ENCODE peak calls at places on chromosome X, in nine cellular contexts. One of them, this sample, is unnamed. For H3K4me1, the result is how much of the 10 kb centered on the place peaks cover.

GRCh38 chrX:128078545-128078944 is 26.3 kb upstream of the ACTRT1 start:
- DNase-seq in HCT116: no peak
- DNase-seq in GM12878: no peak
- DNase-seq in neuronal stem cell: no peak
- DNase-seq in fibroblast of lung: no peak
- DNase-seq in neural progenitor cell: no peak
- DNase-seq in OCI-LY7: no peak
- DNase-seq in A549: no peak
- DNase-seq in GM23248: no peak
- DNase-seq in this sample: no peak

GRCh38 chrX:25941559-25942250 is 196.4 kb upstream of the MAGEB18 start:
- DNase-seq in neural progenitor cell: no peak
- DNase-seq in HCT116: no peak
- DNase-seq in A549: no peak
- DNase-seq in fibroblast of lung: no peak
- DNase-seq in GM23248: no peak
- DNase-seq in OCI-LY7: no peak
- DNase-seq in neuronal stem cell: no peak
- DNase-seq in GM12878: no peak
- DNase-seq in this sample: peak

GRCh38 chrX:50107470-50107869 is 93.3 kb downstream of the AKAP4 start:
- DNase-seq in fibroblast of lung: no peak
- DNase-seq in GM12878: no peak
- DNase-seq in OCI-LY7: no peak
- DNase-seq in neural progenitor cell: no peak
- DNase-seq in HCT116: no peak
- DNase-seq in A549: no peak
- DNase-seq in neuronal stem cell: no peak
- DNase-seq in GM23248: peak
- DNase-seq in this sample: no peak

GRCh38 chrX:45903781-45904201 is 641.4 kb downstream of the ZNF674 start:
- DNase-seq in A549: no peak
- DNase-seq in neural progenitor cell: peak
- DNase-seq in OCI-LY7: no peak
- DNase-seq in neuronal stem cell: peak
- DNase-seq in GM23248: no peak
- DNase-seq in fibroblast of lung: no peak
- DNase-seq in GM12878: no peak
- DNase-seq in HCT116: no peak
- DNase-seq in this sample: peak

GRCh38 chrX:74537011-74537390 is 77.4 kb downstream of the RLIM start:
- DNase-seq in GM12878: no peak
- DNase-seq in OCI-LY7: no peak
- DNase-seq in GM23248: peak
- DNase-seq in A549: no peak
- DNase-seq in HCT116: no peak
- DNase-seq in neural progenitor cell: no peak
- DNase-seq in neuronal stem cell: no peak
- DNase-seq in fibroblast of lung: peak
- DNase-seq in this sample: no peak

GRCh38 chrX:2397229-2397628 is 103.5 kb downstream of the DHRSX start:
- DNase-seq in GM12878: no peak
- DNase-seq in A549: no peak
- DNase-seq in OCI-LY7: no peak
- DNase-seq in neural progenitor cell: no peak
- DNase-seq in GM23248: no peak
- DNase-seq in HCT116: no peak
- DNase-seq in fibroblast of lung: no peak
- DNase-seq in neuronal stem cell: no peak
- DNase-seq in this sample: no peak

GRCh38 chrX:1491851-1492349 is 39.2 kb upstream of the ASMTL start:
- DNase-seq in GM23248: peak
- DNase-seq in A549: no peak
- DNase-seq in fibroblast of lung: no peak
- DNase-seq in GM12878: peak
- DNase-seq in neural progenitor cell: peak
- DNase-seq in OCI-LY7: peak
- DNase-seq in neuronal stem cell: peak
- DNase-seq in HCT116: peak
- DNase-seq in this sample: peak

GRCh38 chrX:79477691-79478090 is 110.6 kb upstream of the ITM2A start:
- DNase-seq in A549: no peak
- DNase-seq in GM12878: no peak
- DNase-seq in HCT116: no peak
- DNase-seq in neural progenitor cell: no peak
- DNase-seq in GM23248: no peak
- DNase-seq in fibroblast of lung: no peak
- DNase-seq in OCI-LY7: no peak
- DNase-seq in neuronal stem cell: no peak
- DNase-seq in this sample: peak

GRCh38 chrX:19789782-19790181 is 97.6 kb downstream of the SH3KBP1 start:
- DNase-seq in GM23248: no peak
- DNase-seq in neural progenitor cell: no peak
- DNase-seq in GM12878: no peak
- DNase-seq in fibroblast of lung: no peak
- DNase-seq in A549: no peak
- DNase-seq in OCI-LY7: no peak
- DNase-seq in neuronal stem cell: no peak
- DNase-seq in HCT116: no peak
- DNase-seq in this sample: no peak

GRCh38 chrX:14013074-14013473 is 16.6 kb downstream of the GEMIN8 start:
- DNase-seq in neural progenitor cell: no peak
- DNase-seq in A549: no peak
- DNase-seq in GM12878: no peak
- DNase-seq in HCT116: no peak
- DNase-seq in neuronal stem cell: no peak
- DNase-seq in OCI-LY7: no peak
- DNase-seq in GM23248: peak
- DNase-seq in fibroblast of lung: peak
- DNase-seq in this sample: peak

GRCh38 chrX:20333672-20334071 is 67.0 kb upstream of the RPS6KA3 start:
- DNase-seq in neuronal stem cell: no peak
- DNase-seq in GM23248: no peak
- DNase-seq in fibroblast of lung: no peak
- DNase-seq in neural progenitor cell: no peak
- DNase-seq in OCI-LY7: no peak
- DNase-seq in HCT116: no peak
- DNase-seq in GM12878: no peak
- DNase-seq in A549: no peak
- DNase-seq in this sample: no peak

GRCh38 chrX:101799387-101799786 is 132.4 kb downstream of the ZMAT1 start:
- DNase-seq in GM12878: peak
- DNase-seq in A549: peak
- DNase-seq in neuronal stem cell: peak
- DNase-seq in HCT116: peak
- DNase-seq in GM23248: peak
- DNase-seq in OCI-LY7: peak
- DNase-seq in neural progenitor cell: peak
- DNase-seq in fibroblast of lung: peak
- DNase-seq in this sample: peak

GRCh38 chrX:45083314-45083713 is 117.4 kb downstream of the DIPK2B start:
- DNase-seq in fibroblast of lung: no peak
- DNase-seq in HCT116: no peak
- DNase-seq in neuronal stem cell: no peak
- DNase-seq in GM12878: no peak
- DNase-seq in A549: no peak
- DNase-seq in neural progenitor cell: no peak
- DNase-seq in GM23248: no peak
- DNase-seq in OCI-LY7: no peak
- DNase-seq in this sample: no peak

GRCh38 chrX:34146906-34147305 is 14.8 kb upstream of the FAM47A start:
- DNase-seq in neural progenitor cell: no peak
- DNase-seq in neuronal stem cell: no peak
- DNase-seq in HCT116: no peak
- DNase-seq in OCI-LY7: no peak
- DNase-seq in GM12878: no peak
- DNase-seq in A549: no peak
- DNase-seq in fibroblast of lung: no peak
- DNase-seq in GM23248: no peak
- DNase-seq in this sample: no peak
- H3K4me1 ChIP-seq in neural progenitor cell: under half
- H3K4me1 ChIP-seq in neuronal stem cell: under half
- H3K4me1 ChIP-seq in HCT116: under half
- H3K4me1 ChIP-seq in OCI-LY7: under half
- H3K4me1 ChIP-seq in GM12878: under half
- H3K4me1 ChIP-seq in A549: under half
- H3K4me1 ChIP-seq in fibroblast of lung: under half
- H3K4me1 ChIP-seq in GM23248: under half
- H3K4me1 ChIP-seq in this sample: under half

GRCh38 chrX:123851010-123851409 is 8.8 kb upstream of the XIAP start:
- DNase-seq in neural progenitor cell: no peak
- DNase-seq in A549: no peak
- DNase-seq in GM12878: no peak
- DNase-seq in HCT116: no peak
- DNase-seq in OCI-LY7: no peak
- DNase-seq in fibroblast of lung: no peak
- DNase-seq in GM23248: no peak
- DNase-seq in neuronal stem cell: no peak
- DNase-seq in this sample: no peak

GRCh38 chrX:123846598-123847038 is 13.2 kb upstream of the XIAP start:
- DNase-seq in neuronal stem cell: no peak
- DNase-seq in OCI-LY7: no peak
- DNase-seq in GM23248: peak
- DNase-seq in neural progenitor cell: no peak
- DNase-seq in GM12878: no peak
- DNase-seq in fibroblast of lung: peak
- DNase-seq in A549: no peak
- DNase-seq in HCT116: no peak
- DNase-seq in this sample: peak

GRCh38 chrX:123854329-123854728 is 5.5 kb upstream of the XIAP start:
- DNase-seq in HCT116: no peak
- DNase-seq in neuronal stem cell: no peak
- DNase-seq in GM12878: no peak
- DNase-seq in neural progenitor cell: no peak
- DNase-seq in fibroblast of lung: no peak
- DNase-seq in OCI-LY7: no peak
- DNase-seq in GM23248: peak
- DNase-seq in A549: no peak
- DNase-seq in this sample: peak

GRCh38 chrX:123849096-123849495 is 10.8 kb upstream of the XIAP start:
- DNase-seq in fibroblast of lung: no peak
- DNase-seq in GM23248: no peak
- DNase-seq in neural progenitor cell: no peak
- DNase-seq in neuronal stem cell: no peak
- DNase-seq in GM12878: no peak
- DNase-seq in A549: no peak
- DNase-seq in OCI-LY7: no peak
- DNase-seq in HCT116: no peak
- DNase-seq in this sample: no peak
- H3K4me2 ChIP-seq in fibroblast of lung: no peak
- H3K4me2 ChIP-seq in GM23248: no peak
- H3K4me2 ChIP-seq in neural progenitor cell: no peak
- H3K4me2 ChIP-seq in neuronal stem cell: no peak
- H3K4me2 ChIP-seq in GM12878: no peak
- H3K4me2 ChIP-seq in A549: no peak
- H3K4me2 ChIP-seq in OCI-LY7: no peak
- H3K4me2 ChIP-seq in HCT116: no peak
- H3K4me2 ChIP-seq in this sample: no peak

GRCh38 chrX:108298165-108298602 is 140.0 kb downstream of the COL4A6 start:
- DNase-seq in fibroblast of lung: no peak
- DNase-seq in GM23248: no peak
- DNase-seq in neural progenitor cell: no peak
- DNase-seq in HCT116: no peak
- DNase-seq in OCI-LY7: no peak
- DNase-seq in GM12878: no peak
- DNase-seq in A549: no peak
- DNase-seq in neuronal stem cell: no peak
- DNase-seq in this sample: no peak

GRCh38 chrX:108297290-108297689 is 140.9 kb downstream of the COL4A6 start:
- DNase-seq in OCI-LY7: no peak
- DNase-seq in HCT116: no peak
- DNase-seq in neuronal stem cell: no peak
- DNase-seq in GM23248: no peak
- DNase-seq in fibroblast of lung: no peak
- DNase-seq in neural progenitor cell: no peak
- DNase-seq in A549: no peak
- DNase-seq in GM12878: no peak
- DNase-seq in this sample: peak

GRCh38 chrX:108299704-108300103 is 138.5 kb downstream of the COL4A6 start:
- DNase-seq in A549: no peak
- DNase-seq in neural progenitor cell: no peak
- DNase-seq in GM12878: no peak
- DNase-seq in fibroblast of lung: no peak
- DNase-seq in OCI-LY7: no peak
- DNase-seq in HCT116: no peak
- DNase-seq in GM23248: no peak
- DNase-seq in neuronal stem cell: no peak
- DNase-seq in this sample: no peak

GRCh38 chrX:108303682-108304081 is 134.5 kb downstream of the COL4A6 start:
- DNase-seq in OCI-LY7: no peak
- DNase-seq in HCT116: no peak
- DNase-seq in GM23248: no peak
- DNase-seq in fibroblast of lung: no peak
- DNase-seq in A549: no peak
- DNase-seq in neuronal stem cell: no peak
- DNase-seq in GM12878: no peak
- DNase-seq in neural progenitor cell: no peak
- DNase-seq in this sample: no peak

DNA sequence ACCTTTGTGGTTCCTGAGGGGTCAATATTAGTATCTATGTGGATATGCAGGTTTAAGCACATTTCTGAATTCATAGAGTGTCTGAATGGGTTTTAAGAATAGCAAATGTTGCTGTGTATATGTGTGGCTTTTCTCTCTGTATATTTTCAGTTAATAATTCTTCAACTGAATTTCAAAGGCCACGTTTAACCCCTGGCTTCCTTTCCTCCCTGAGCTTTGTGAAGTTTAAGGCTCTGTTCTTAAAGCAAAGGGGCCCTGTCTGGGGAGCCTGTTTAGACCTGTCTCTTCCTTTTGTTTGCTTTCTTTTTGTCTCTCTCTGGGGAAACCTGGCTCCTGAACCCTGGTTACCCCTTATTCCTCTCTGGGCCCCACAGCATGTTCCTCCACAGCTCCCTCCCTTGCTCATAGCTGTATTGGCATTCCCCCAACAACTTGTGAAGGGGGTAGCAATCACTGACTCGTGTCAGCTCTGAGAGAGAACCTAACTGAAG is 139.1 kb downstream of the COL4A6 start:
- DNase-seq in A549: no peak
- DNase-seq in GM23248: peak
- DNase-seq in neural progenitor cell: peak
- DNase-seq in fibroblast of lung: peak
- DNase-seq in GM12878: peak
- DNase-seq in HCT116: no peak
- DNase-seq in OCI-LY7: no peak
- DNase-seq in neuronal stem cell: no peak
- DNase-seq in this sample: no peak
- H3K4me3 ChIP-seq in A549: no peak
- H3K4me3 ChIP-seq in GM23248: no peak
- H3K4me3 ChIP-seq in neural progenitor cell: no peak
- H3K4me3 ChIP-seq in fibroblast of lung: no peak
- H3K4me3 ChIP-seq in GM12878: no peak
- H3K4me3 ChIP-seq in HCT116: no peak
- H3K4me3 ChIP-seq in OCI-LY7: no peak
- H3K4me3 ChIP-seq in neuronal stem cell: no peak
- H3K4me3 ChIP-seq in this sample: no peak

DNA sequence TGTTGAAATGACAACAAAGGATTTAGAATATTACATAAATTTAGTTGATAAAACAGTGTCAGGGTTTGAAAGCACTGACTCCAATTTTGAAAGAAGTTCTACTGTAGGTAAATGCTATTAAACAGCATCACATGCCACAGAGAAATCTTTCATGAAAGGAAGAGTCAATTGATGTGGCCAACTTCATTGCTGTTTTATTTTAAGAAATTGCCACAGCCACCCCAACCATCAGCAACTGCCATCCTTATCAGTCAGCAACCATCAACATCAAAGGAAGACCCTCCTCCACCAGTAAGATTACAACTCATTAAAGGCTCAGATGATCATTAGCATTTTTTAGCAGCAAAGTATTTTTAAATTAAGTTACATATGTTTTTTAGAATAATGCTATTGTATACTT is 54.6 kb upstream of the RAB9B start:
- DNase-seq in fibroblast of lung: no peak
- DNase-seq in neuronal stem cell: no peak
- DNase-seq in neural progenitor cell: no peak
- DNase-seq in HCT116: no peak
- DNase-seq in GM23248: no peak
- DNase-seq in A549: no peak
- DNase-seq in GM12878: no peak
- DNase-seq in OCI-LY7: no peak
- DNase-seq in this sample: no peak
- H3K4me1 ChIP-seq in fibroblast of lung: under half
- H3K4me1 ChIP-seq in neuronal stem cell: under half
- H3K4me1 ChIP-seq in neural progenitor cell: under half
- H3K4me1 ChIP-seq in HCT116: under half
- H3K4me1 ChIP-seq in GM23248: under half
- H3K4me1 ChIP-seq in A549: under half
- H3K4me1 ChIP-seq in GM12878: under half
- H3K4me1 ChIP-seq in OCI-LY7: under half
- H3K4me1 ChIP-seq in this sample: under half

This sample was measured in PC-3.